ENCODE peak calls at places on chromosomes 16 and 17, in ten cellular contexts. U is left lung; W is ovary; M is AG04450; V is PC-3; X is CD8-positive, alpha-beta T cell; T is body of pancreas; F is thoracic aorta; E is sigmoid colon; R is lower lobe of right lung. K is an unnamed sample.
A peak's percentile ranks its signal among the peaks of the same experiment; 100 is the strongest.

GRCh38 chr17:1197379-1197778 is 17.6 kb upstream of the ABR start:
- DNase-seq in V (no peak), W (no peak), R (peak; percentile 57), T (no peak), F (no peak), X (no peak), U (peak; percentile 66), E (peak; percentile 83), M (no peak), K (no peak)

GRCh38 chr16:2768403-2769089 is 8.5 kb downstream of the ELOB start:
- DNase-seq in R (peak; percentile 40), F (no peak), E (no peak), V (no peak), W (peak; percentile 21), M (no peak), T (no peak), U (no peak), X (no peak), K (no peak)

GRCh38 chr16:58471209-58471975 is 28.6 kb upstream of the NDRG4 start:
- DNase-seq in W (no peak), F (no peak), U (no peak), E (no peak), M (no peak), V (no peak), R (no peak), T (no peak), X (no peak), K (no peak)

GRCh38 chr16:6081320-6081976 is 983.9 kb upstream of the EEF2KMT start:
- DNase-seq in T (peak; percentile 34), F (no peak), U (no peak), E (no peak), R (no peak), M (no peak), V (peak; percentile 6), W (no peak), X (no peak), K (no peak)

GRCh38 chr17:63821809-63822208 is 5.4 kb upstream of the PSMC5 start:
- DNase-seq in E (no peak), F (no peak), R (no peak), T (no peak), M (no peak), U (no peak), W (no peak), V (no peak), X (no peak), K (no peak)

GRCh38 chr17:57442914-57443571 is 186.7 kb downstream of the MSI2 start:
- DNase-seq in E (no peak), X (no peak), R (no peak), M (no peak), T (no peak), U (no peak), W (peak; percentile 55), F (peak; percentile 28), V (peak; percentile 39), K (peak; percentile 53)

GRCh38 chr16:66489818-66490217 is 60.1 kb downstream of the TK2 start:
- DNase-seq in R (no peak), T (peak; percentile 7), E (peak; percentile 36), X (no peak), V (no peak), U (no peak), F (no peak), W (no peak), M (no peak), K (no peak)

GRCh38 chr17:15233022-15233805 is 31.9 kb downstream of the PMP22 start:
- DNase-seq in M (no peak), R (no peak), X (no peak), U (no peak), V (peak; percentile 79), T (no peak), F (no peak), E (no peak), W (no peak), K (no peak)

GRCh38 chr16:83968891-83969672 is 1.0 kb downstream of the NECAB2 start:
- DNase-seq in E (no peak), R (peak; percentile 32), W (no peak), X (no peak), V (no peak), M (no peak), F (no peak), U (no peak), T (no peak), K (no peak)

GRCh38 chr17:50931003-50931878 is 65.1 kb upstream of the TOB1 start:
- DNase-seq in U (peak; percentile 81), E (peak; percentile 96), M (peak; percentile 55), T (peak; percentile 88), R (peak; percentile 91), F (peak; percentile 70), X (no peak), V (peak; percentile 75), W (peak; percentile 86), K (no peak)

GRCh38 chr16:67967956-67968439 is 439 bp downstream of the SLC12A4 start:
- DNase-seq in E (no peak), R (no peak), U (no peak), M (no peak), X (no peak), F (no peak), T (peak; percentile 60), V (peak; percentile 18), W (peak; percentile 68), K (no peak)

GRCh38 chr16:49523435-49524159 is 150.0 kb downstream of the C16orf78 start:
- DNase-seq in M (no peak), F (no peak), E (no peak), V (no peak), R (no peak), W (no peak), T (no peak), X (no peak), U (no peak), K (no peak)

GRCh38 chr16:46632778-46633733 is 11.9 kb upstream of the SHCBP1 start:
- DNase-seq in R (no peak), W (no peak), M (no peak), U (no peak), X (no peak), F (no peak), T (no peak), V (no peak), E (no peak), K (no peak)

GRCh38 chr17:74485841-74486240 is 19.4 kb downstream of the CD300A start:
- DNase-seq in M (no peak), R (no peak), T (no peak), X (no peak), E (no peak), F (no peak), W (no peak), U (no peak), V (no peak), K (no peak)

GRCh38 chr17:13784466-13784865 is 182.7 kb upstream of the HS3ST3A1 start:
- DNase-seq in E (no peak), T (no peak), M (no peak), U (no peak), X (no peak), W (no peak), V (no peak), F (no peak), R (no peak), K (no peak)

GRCh38 chr17:82882715-82883446 is 43.1 kb upstream of the ZNF750 start:
- DNase-seq in E (no peak), T (peak; percentile 91), M (no peak), V (no peak), U (peak; percentile 74), W (no peak), F (no peak), R (peak; percentile 85), X (peak; percentile 76), K (peak; percentile 78)
- H3K27ac ChIP-seq in E (peak overlapping the region; percentile 35), T (peak overlapping the region; percentile 94), M (no peak overlapping the region), V (no peak overlapping the region), U (peak overlapping the region; percentile 67), W (no peak overlapping the region), F (no peak overlapping the region), R (peak overlapping the region; percentile 70), X (peak overlapping the region; percentile 74), K (peak overlapping the region; percentile 78)

DNA sequence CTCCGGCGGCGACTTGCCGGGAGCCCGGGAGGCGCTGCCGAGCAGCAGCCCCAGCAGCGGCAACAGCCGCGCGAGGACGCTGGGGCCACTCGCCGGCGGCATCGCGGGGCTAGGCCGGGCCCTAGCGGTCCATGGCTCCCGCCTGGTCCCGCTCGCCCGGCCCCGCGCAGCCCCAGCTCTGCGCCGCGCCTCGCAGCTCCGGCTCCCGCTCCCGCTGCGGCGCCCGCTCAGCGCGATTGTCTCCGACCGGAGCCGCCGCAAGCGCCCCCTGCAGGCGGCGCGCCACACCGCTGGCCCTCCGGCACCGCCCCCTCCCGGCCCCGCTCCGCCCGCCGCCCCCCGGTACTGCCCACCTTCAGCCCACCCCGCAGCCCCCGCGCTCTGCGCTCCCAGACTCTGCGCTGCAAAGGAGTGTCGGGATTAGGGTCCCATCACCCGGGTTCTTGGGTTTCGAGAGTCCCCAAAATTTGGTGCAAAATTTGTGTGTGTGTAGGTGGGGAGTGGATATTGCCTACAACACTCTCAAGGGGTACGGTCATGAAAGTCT is at the start of gene FAM171A2:
- DNase-seq in X (peak; percentile 44), T (peak; percentile 59), E (no peak), W (peak; percentile 75), M (peak; percentile 20), U (no peak), F (no peak), R (peak; percentile 79), V (peak; percentile 76), K (peak; percentile 37)
- TF ChIP-seq CTCF in X (peak; percentile 89), T (peak; percentile 82), E (no peak), W (peak; percentile 84), M (peak; percentile 28), U (peak; percentile 84), F (peak; percentile 48), R (peak; percentile 77), V (peak; percentile 62), K (peak; percentile 35)

GRCh38 chr17:45643591-45643990 is 140.5 kb upstream of the CRHR1 start:
- DNase-seq in R (no peak), F (no peak), V (no peak), M (no peak), T (no peak), X (no peak), W (no peak), U (no peak), E (no peak), K (no peak)
- H3K27me3 ChIP-seq in R (peaks cover under 1% of the 10 kb centered on the region), F (no peaks in the 10 kb centered on the region), V (no peaks in the 10 kb centered on the region), M (peaks cover 10% of the 10 kb centered on the region), T (no peaks in the 10 kb centered on the region), X (no peaks in the 10 kb centered on the region), W (no peaks in the 10 kb centered on the region), U (peaks cover 35% of the 10 kb centered on the region), E (no peaks in the 10 kb centered on the region), K (no peaks in the 10 kb centered on the region)

GRCh38 chr16:76796431-76796830 is 394.6 kb upstream of the MON1B start:
- DNase-seq in R (no peak), V (peak; percentile 58), T (no peak), F (no peak), W (no peak), X (no peak), U (no peak), M (no peak), E (no peak), K (no peak)

GRCh38 chr16:76797457-76797856 is 393.5 kb upstream of the MON1B start:
- DNase-seq in E (no peak), R (no peak), U (no peak), V (peak; percentile 51), X (no peak), F (no peak), M (no peak), W (no peak), T (no peak), K (no peak)

GRCh38 chr16:76801357-76801756 is 389.6 kb upstream of the MON1B start:
- DNase-seq in R (no peak), F (no peak), V (no peak), U (no peak), X (no peak), W (no peak), M (no peak), E (no peak), T (no peak), K (no peak)

GRCh38 chr16:76800196-76800595 is 390.8 kb upstream of the MON1B start:
- DNase-seq in M (no peak), V (no peak), X (no peak), F (no peak), E (no peak), W (no peak), U (no peak), T (no peak), R (no peak), K (no peak)

GRCh38 chr16:76796978-76797377 is 394.0 kb upstream of the MON1B start:
- DNase-seq in V (peak; percentile 37), E (no peak), M (no peak), R (no peak), U (no peak), T (no peak), X (no peak), F (no peak), W (no peak), K (no peak)
- H3K27ac ChIP-seq in V (peak overlapping the region; percentile 93), E (no peak overlapping the region), M (no peak overlapping the region), R (no peak overlapping the region), U (no peak overlapping the region), T (no peak overlapping the region), X (no peak overlapping the region), F (no peak overlapping the region), W (no peak overlapping the region), K (no peak overlapping the region)